ENCODE peak calls at places on chromosomes 1 and 21, in nine cellular contexts. P, B, U, S, Z, N, V, W and F are unnamed samples.

GRCh38 chr1:178581351-178581951 is 68.5 kb downstream of the TEX35 start:
- DNase-seq in P (no peak), B (peak; percentile 64), U (peak; percentile 62), S (peak; percentile 68), Z (no peak), N (no peak), V (no peak), W (peak; percentile 91), F (peak; percentile 7)

GRCh38 chr1:76933847-76934657 is 66.8 kb downstream of the ST6GALNAC5 start:
- DNase-seq in P (no peak), B (no peak), U (no peak), S (no peak), Z (no peak), N (no peak), V (no peak), W (peak; percentile 5), F (no peak)

GRCh38 chr1:202162049-202162417 is 1.6 kb upstream of the PTPN7 start:
- DNase-seq in P (no peak), B (no peak), U (no peak), S (peak; percentile 32), Z (no peak), N (no peak), V (no peak), W (no peak), F (no peak)

GRCh38 chr1:80217377-80217986 is 1211.0 kb upstream of the ADGRL4 start:
- DNase-seq in P (no peak), B (peak; percentile 5), U (no peak), S (no peak), Z (no peak), N (no peak), V (no peak), W (peak; percentile 55), F (peak; percentile 47)

GRCh38 chr1:5746611-5747427 is 245.4 kb downstream of the NPHP4 start:
- DNase-seq in P (no peak), B (no peak), U (peak; percentile 54), S (no peak), Z (no peak), N (peak; percentile 25), V (no peak), W (no peak), F (no peak)

GRCh38 chr1:59477286-59477685 is 180.4 kb downstream of the FGGY start:
- DNase-seq in P (no peak), B (no peak), U (no peak), S (no peak), Z (no peak), N (no peak), V (no peak), W (no peak), F (peak; percentile 84)

GRCh38 chr1:88946845-88947244 is 45.6 kb downstream of the KYAT3 start:
- DNase-seq in P (no peak), B (no peak), U (no peak), S (no peak), Z (no peak), N (no peak), V (no peak), W (no peak), F (no peak)

GRCh38 chr1:152444045-152444444 is 30.0 kb upstream of the CRNN start:
- DNase-seq in P (no peak), B (no peak), U (no peak), S (no peak), Z (no peak), N (no peak), V (no peak), W (no peak), F (no peak)

GRCh38 chr1:20429296-20429695 is 56.7 kb downstream of the CAMK2N1 start:
- DNase-seq in P (no peak), B (no peak), U (no peak), S (no peak), Z (no peak), N (no peak), V (no peak), W (no peak), F (no peak)

GRCh38 chr1:153626929-153627796 is at the start of gene S100A13:
- DNase-seq in P (peak; percentile 80), B (peak; percentile 90), U (peak; percentile 94), S (peak; percentile 71), Z (peak; percentile 95), N (peak; percentile 92), V (peak; percentile 72), W (peak; percentile 97), F (peak; percentile 96)

GRCh38 chr1:209576798-209577197 is 6.7 kb upstream of the CAMK1G start:
- DNase-seq in P (peak; percentile 81), B (peak; percentile 72), U (peak; percentile 94), S (peak; percentile 83), Z (no peak), N (peak; percentile 88), V (peak; percentile 76), W (peak; percentile 85), F (peak; percentile 95)

GRCh38 chr1:208475449-208475848 is 231.3 kb upstream of the PLXNA2 start:
- DNase-seq in P (no peak), B (no peak), U (no peak), S (no peak), Z (no peak), N (no peak), V (no peak), W (no peak), F (no peak)

GRCh38 chr1:11281518-11282331 is 8.7 kb downstream of the UBIAD1 start:
- DNase-seq in P (no peak), B (no peak), U (no peak), S (no peak), Z (no peak), N (no peak), V (no peak), W (no peak), F (no peak)

GRCh38 chr1:192489046-192489445 is 86.5 kb upstream of the RGS1 start:
- DNase-seq in P (no peak), B (no peak), U (no peak), S (no peak), Z (no peak), N (no peak), V (no peak), W (no peak), F (no peak)

DNA sequence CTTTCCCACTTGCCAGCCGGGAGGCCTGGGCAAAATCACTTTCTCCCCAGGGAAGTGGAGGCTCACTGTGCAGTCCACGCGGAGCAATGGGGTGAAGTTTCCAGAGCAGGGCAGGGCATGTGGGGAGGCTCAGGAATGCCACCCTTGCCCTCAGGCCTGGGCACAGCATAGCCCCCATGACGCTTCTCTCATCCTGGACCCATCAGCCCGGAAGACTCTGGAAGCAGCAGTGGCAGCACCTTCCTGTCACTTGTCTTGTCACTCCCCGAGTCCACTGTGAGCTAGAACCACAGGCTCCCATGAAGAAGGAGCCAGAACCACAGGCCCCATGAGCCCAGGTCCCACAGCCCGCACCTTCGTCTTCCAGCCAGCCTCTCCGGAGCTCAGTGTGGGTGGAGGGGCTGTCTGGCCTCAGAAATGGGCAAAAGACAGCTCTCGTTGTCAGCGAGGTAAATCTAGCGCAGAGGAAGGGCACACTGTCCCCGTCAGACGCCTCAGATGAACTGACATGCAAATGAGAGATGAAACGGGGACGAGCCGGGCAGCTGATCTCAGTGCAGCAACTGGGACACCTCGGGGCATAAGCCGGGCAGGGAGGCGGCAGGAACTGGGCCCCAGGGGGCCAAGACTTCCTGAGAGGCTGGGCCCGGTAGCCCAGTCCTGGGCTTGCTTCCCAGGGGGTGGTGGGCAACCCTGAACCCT is 6.1 kb downstream of the PDE9A start:
- DNase-seq in P (no peak), B (no peak), U (no peak), S (no peak), Z (no peak), N (peak; percentile 43), V (no peak), W (no peak), F (no peak)
- H3K4me1 ChIP-seq in P (no peaks in the 10 kb centered on the region), B (peaks cover 26% of the 10 kb centered on the region), U (peaks cover 34% of the 10 kb centered on the region), S (peaks cover 31% of the 10 kb centered on the region), Z (peaks cover 21% of the 10 kb centered on the region), N (peaks cover 4% of the 10 kb centered on the region), V (peaks cover 28% of the 10 kb centered on the region), W (peaks cover 24% of the 10 kb centered on the region), F (peaks cover 20% of the 10 kb centered on the region)

GRCh38 chr1:197130677-197131304 is 15.7 kb downstream of the ASPM start:
- DNase-seq in P (no peak), B (no peak), U (no peak), S (no peak), Z (no peak), N (no peak), V (no peak), W (no peak), F (no peak)
- H3K4me3 ChIP-seq in P (no peak overlapping the region), B (no peak overlapping the region), U (no peak overlapping the region), S (no peak overlapping the region), Z (no peak overlapping the region), N (no peak overlapping the region), V (no peak overlapping the region), W (no peak overlapping the region), F (no peak overlapping the region)

DNA sequence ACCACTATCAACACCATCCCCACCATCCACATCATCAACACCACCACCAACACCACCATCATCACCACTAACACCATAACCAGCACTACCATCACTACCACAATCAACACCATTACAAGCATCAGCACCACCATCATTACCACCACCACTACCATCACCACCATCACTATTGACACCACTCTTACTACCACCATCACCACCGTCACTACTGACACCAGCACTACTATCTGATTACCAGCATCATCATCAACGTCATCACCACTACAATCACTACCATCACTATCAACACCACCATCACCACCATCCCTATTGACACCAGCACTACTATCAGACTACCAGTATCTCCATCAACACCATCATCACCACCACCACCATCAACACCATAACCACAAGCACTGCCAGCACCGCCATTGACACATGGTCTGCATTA is 106.1 kb upstream of the RUNX3 start:
- DNase-seq in P (no peak), B (no peak), U (no peak), S (no peak), Z (no peak), N (no peak), V (no peak), W (no peak), F (no peak)
- H3K4me1 ChIP-seq in P (no peaks in the 10 kb centered on the region), B (no peaks in the 10 kb centered on the region), U (peaks cover 3% of the 10 kb centered on the region), S (peaks cover 16% of the 10 kb centered on the region), Z (no peaks in the 10 kb centered on the region), N (no peaks in the 10 kb centered on the region), V (no peaks in the 10 kb centered on the region), W (no peaks in the 10 kb centered on the region), F (no peaks in the 10 kb centered on the region)

DNA sequence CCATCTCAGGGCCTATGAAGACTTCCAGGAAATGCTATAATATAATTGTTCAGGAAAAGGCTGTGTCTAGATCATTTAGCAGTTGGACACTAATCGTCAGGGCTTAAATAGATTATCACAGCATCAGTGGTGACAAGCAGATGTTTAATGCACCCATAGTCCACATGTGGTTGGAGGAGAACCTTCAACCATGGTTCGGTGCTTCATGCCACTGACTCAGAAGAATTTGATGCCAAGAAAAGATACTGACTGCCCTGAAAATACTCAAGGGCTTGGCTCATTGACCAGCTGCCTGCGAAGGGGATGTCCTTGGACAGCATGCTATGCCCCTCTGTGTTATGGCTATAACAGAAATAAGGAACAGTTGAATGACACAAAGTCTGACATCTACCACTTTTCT is 175.7 kb downstream of the HHIPL2 start:
- DNase-seq in P (no peak), B (no peak), U (no peak), S (no peak), Z (no peak), N (no peak), V (no peak), W (no peak), F (no peak)
- H3K4me3 ChIP-seq in P (no peak overlapping the region), B (no peak overlapping the region), U (no peak overlapping the region), S (no peak overlapping the region), Z (no peak overlapping the region), N (no peak overlapping the region), V (no peak overlapping the region), W (no peak overlapping the region), F (no peak overlapping the region)

GRCh38 chr1:30746212-30747027 is 11.2 kb downstream of the LAPTM5 start:
- DNase-seq in P (no peak), B (no peak), U (no peak), S (no peak), Z (no peak), N (no peak), V (no peak), W (no peak), F (no peak)
- H3K4me1 ChIP-seq in P (no peaks in the 10 kb centered on the region), B (peaks cover 11% of the 10 kb centered on the region), U (peaks cover 5% of the 10 kb centered on the region), S (peaks cover 67% of the 10 kb centered on the region), Z (no peaks in the 10 kb centered on the region), N (no peaks in the 10 kb centered on the region), V (peaks cover 5% of the 10 kb centered on the region), W (peaks cover 4% of the 10 kb centered on the region), F (peaks cover 31% of the 10 kb centered on the region)